ENCODE peak calls at places on chromosomes 16 and 17, in seven cellular contexts. One of them, this sample, is unnamed.
A peak's percentile ranks its signal among the peaks of the same experiment; 100 is the strongest.

GRCh38 chr16:70805787-70806186 is 4.8 kb upstream of the VAC14 start:
- DNase-seq in activated T-helper 1 cell treated with anti-CD3 and anti-CD28 coated beads, Interleukin-2, amount 50 U/mL, for 16 hours: no peak
- DNase-seq in skeletal muscle cell: peak; percentile 39
- DNase-seq in naive thymus-derived CD4-positive, alpha-beta T cell: no peak
- DNase-seq in AG10803: peak; percentile 84
- DNase-seq in T47D: no peak
- DNase-seq in stimulated activated CD8-positive, alpha-beta memory T cell treated with anti-CD3 and anti-CD28 coated beads, Interleukin-7, amount 100 ng/mL, for 24 hours: no peak
- DNase-seq in this sample: no peak

GRCh38 chr16:752008-752315 is 8.6 kb upstream of the MSLN start:
- DNase-seq in activated T-helper 1 cell treated with anti-CD3 and anti-CD28 coated beads, Interleukin-2, amount 50 U/mL, for 16 hours: no peak
- DNase-seq in skeletal muscle cell: no peak
- DNase-seq in naive thymus-derived CD4-positive, alpha-beta T cell: no peak
- DNase-seq in AG10803: no peak
- DNase-seq in T47D: no peak
- DNase-seq in stimulated activated CD8-positive, alpha-beta memory T cell treated with anti-CD3 and anti-CD28 coated beads, Interleukin-7, amount 100 ng/mL, for 24 hours: no peak
- DNase-seq in this sample: no peak

GRCh38 chr17:50580636-50581035 is 20.1 kb downstream of the CACNA1G start:
- DNase-seq in activated T-helper 1 cell treated with anti-CD3 and anti-CD28 coated beads, Interleukin-2, amount 50 U/mL, for 16 hours: no peak
- DNase-seq in skeletal muscle cell: no peak
- DNase-seq in naive thymus-derived CD4-positive, alpha-beta T cell: no peak
- DNase-seq in AG10803: no peak
- DNase-seq in T47D: no peak
- DNase-seq in stimulated activated CD8-positive, alpha-beta memory T cell treated with anti-CD3 and anti-CD28 coated beads, Interleukin-7, amount 100 ng/mL, for 24 hours: no peak
- DNase-seq in this sample: no peak

GRCh38 chr17:38871247-38871991 is 1.6 kb downstream of the LASP1 start:
- DNase-seq in activated T-helper 1 cell treated with anti-CD3 and anti-CD28 coated beads, Interleukin-2, amount 50 U/mL, for 16 hours: peak; percentile 30
- DNase-seq in skeletal muscle cell: no peak
- DNase-seq in naive thymus-derived CD4-positive, alpha-beta T cell: peak; percentile 76
- DNase-seq in AG10803: peak; percentile 53
- DNase-seq in T47D: peak; percentile 68
- DNase-seq in stimulated activated CD8-positive, alpha-beta memory T cell treated with anti-CD3 and anti-CD28 coated beads, Interleukin-7, amount 100 ng/mL, for 24 hours: peak; percentile 56
- DNase-seq in this sample: no peak

GRCh38 chr16:14341324-14342225 is 270.5 kb downstream of the MRTFB start:
- DNase-seq in activated T-helper 1 cell treated with anti-CD3 and anti-CD28 coated beads, Interleukin-2, amount 50 U/mL, for 16 hours: no peak
- DNase-seq in skeletal muscle cell: no peak
- DNase-seq in naive thymus-derived CD4-positive, alpha-beta T cell: no peak
- DNase-seq in AG10803: no peak
- DNase-seq in T47D: no peak
- DNase-seq in stimulated activated CD8-positive, alpha-beta memory T cell treated with anti-CD3 and anti-CD28 coated beads, Interleukin-7, amount 100 ng/mL, for 24 hours: no peak
- DNase-seq in this sample: no peak

GRCh38 chr17:76317535-76317934 is 9.5 kb upstream of the QRICH2 start:
- DNase-seq in activated T-helper 1 cell treated with anti-CD3 and anti-CD28 coated beads, Interleukin-2, amount 50 U/mL, for 16 hours: no peak
- DNase-seq in skeletal muscle cell: no peak
- DNase-seq in naive thymus-derived CD4-positive, alpha-beta T cell: no peak
- DNase-seq in AG10803: no peak
- DNase-seq in T47D: no peak
- DNase-seq in stimulated activated CD8-positive, alpha-beta memory T cell treated with anti-CD3 and anti-CD28 coated beads, Interleukin-7, amount 100 ng/mL, for 24 hours: no peak
- DNase-seq in this sample: no peak

GRCh38 chr16:82880361-82880760 is 253.6 kb downstream of the CDH13 start:
- DNase-seq in activated T-helper 1 cell treated with anti-CD3 and anti-CD28 coated beads, Interleukin-2, amount 50 U/mL, for 16 hours: no peak
- DNase-seq in skeletal muscle cell: no peak
- DNase-seq in naive thymus-derived CD4-positive, alpha-beta T cell: no peak
- DNase-seq in AG10803: no peak
- DNase-seq in T47D: no peak
- DNase-seq in stimulated activated CD8-positive, alpha-beta memory T cell treated with anti-CD3 and anti-CD28 coated beads, Interleukin-7, amount 100 ng/mL, for 24 hours: no peak
- DNase-seq in this sample: no peak

GRCh38 chr17:41421116-41421515 is 3.3 kb downstream of the KRT37 start:
- DNase-seq in activated T-helper 1 cell treated with anti-CD3 and anti-CD28 coated beads, Interleukin-2, amount 50 U/mL, for 16 hours: no peak
- DNase-seq in skeletal muscle cell: peak; percentile 18
- DNase-seq in naive thymus-derived CD4-positive, alpha-beta T cell: no peak
- DNase-seq in AG10803: peak; percentile 48
- DNase-seq in T47D: peak; percentile 90
- DNase-seq in stimulated activated CD8-positive, alpha-beta memory T cell treated with anti-CD3 and anti-CD28 coated beads, Interleukin-7, amount 100 ng/mL, for 24 hours: no peak
- DNase-seq in this sample: no peak

GRCh38 chr17:79073706-79074088 is 927 bp upstream of the ENGASE start:
- DNase-seq in activated T-helper 1 cell treated with anti-CD3 and anti-CD28 coated beads, Interleukin-2, amount 50 U/mL, for 16 hours: no peak
- DNase-seq in skeletal muscle cell: no peak
- DNase-seq in naive thymus-derived CD4-positive, alpha-beta T cell: no peak
- DNase-seq in AG10803: no peak
- DNase-seq in T47D: no peak
- DNase-seq in stimulated activated CD8-positive, alpha-beta memory T cell treated with anti-CD3 and anti-CD28 coated beads, Interleukin-7, amount 100 ng/mL, for 24 hours: no peak
- DNase-seq in this sample: no peak

GRCh38 chr16:12971216-12971615 is 69.8 kb downstream of the SHISA9 start:
- DNase-seq in activated T-helper 1 cell treated with anti-CD3 and anti-CD28 coated beads, Interleukin-2, amount 50 U/mL, for 16 hours: no peak
- DNase-seq in skeletal muscle cell: peak; percentile 71
- DNase-seq in naive thymus-derived CD4-positive, alpha-beta T cell: no peak
- DNase-seq in AG10803: peak; percentile 46
- DNase-seq in T47D: no peak
- DNase-seq in stimulated activated CD8-positive, alpha-beta memory T cell treated with anti-CD3 and anti-CD28 coated beads, Interleukin-7, amount 100 ng/mL, for 24 hours: no peak
- DNase-seq in this sample: no peak

GRCh38 chr17:43431741-43432523 is 33.1 kb downstream of the ARL4D start:
- DNase-seq in activated T-helper 1 cell treated with anti-CD3 and anti-CD28 coated beads, Interleukin-2, amount 50 U/mL, for 16 hours: no peak
- DNase-seq in skeletal muscle cell: peak; percentile 62
- DNase-seq in naive thymus-derived CD4-positive, alpha-beta T cell: no peak
- DNase-seq in AG10803: peak; percentile 49
- DNase-seq in T47D: no peak
- DNase-seq in stimulated activated CD8-positive, alpha-beta memory T cell treated with anti-CD3 and anti-CD28 coated beads, Interleukin-7, amount 100 ng/mL, for 24 hours: no peak
- DNase-seq in this sample: no peak

GRCh38 chr16:193441-193840 is 13.2 kb downstream of the HBQ1 start:
- DNase-seq in activated T-helper 1 cell treated with anti-CD3 and anti-CD28 coated beads, Interleukin-2, amount 50 U/mL, for 16 hours: no peak
- DNase-seq in skeletal muscle cell: no peak
- DNase-seq in naive thymus-derived CD4-positive, alpha-beta T cell: no peak
- DNase-seq in AG10803: no peak
- DNase-seq in T47D: no peak
- DNase-seq in stimulated activated CD8-positive, alpha-beta memory T cell treated with anti-CD3 and anti-CD28 coated beads, Interleukin-7, amount 100 ng/mL, for 24 hours: no peak
- DNase-seq in this sample: no peak

GRCh38 chr16:86676216-86676800 is 98.0 kb downstream of the FOXL1 start:
- DNase-seq in activated T-helper 1 cell treated with anti-CD3 and anti-CD28 coated beads, Interleukin-2, amount 50 U/mL, for 16 hours: no peak
- DNase-seq in skeletal muscle cell: no peak
- DNase-seq in naive thymus-derived CD4-positive, alpha-beta T cell: no peak
- DNase-seq in AG10803: peak; percentile 64
- DNase-seq in T47D: no peak
- DNase-seq in stimulated activated CD8-positive, alpha-beta memory T cell treated with anti-CD3 and anti-CD28 coated beads, Interleukin-7, amount 100 ng/mL, for 24 hours: no peak
- DNase-seq in this sample: no peak

GRCh38 chr16:65024649-65025243 is 97.1 kb downstream of the CDH11 start:
- DNase-seq in activated T-helper 1 cell treated with anti-CD3 and anti-CD28 coated beads, Interleukin-2, amount 50 U/mL, for 16 hours: no peak
- DNase-seq in skeletal muscle cell: no peak
- DNase-seq in naive thymus-derived CD4-positive, alpha-beta T cell: no peak
- DNase-seq in AG10803: peak; percentile 22
- DNase-seq in T47D: no peak
- DNase-seq in stimulated activated CD8-positive, alpha-beta memory T cell treated with anti-CD3 and anti-CD28 coated beads, Interleukin-7, amount 100 ng/mL, for 24 hours: no peak
- DNase-seq in this sample: no peak

This sample was measured in CMK.